ENCODE peak calls at places on chromosomes 11 and 22, in five cellular contexts. C is PC-3, X is GM23338, A is fibroblast of lung, J is mammary epithelial cell. Y is an unnamed sample. For H3K4me1, the result is how much of the 10 kb centered on the place peaks cover.

GRCh38 chr11:18332891-18333290 is 10.5 kb downstream of the GTF2H1 start:
- DNase-seq in C (no peak), X (no peak), A (no peak), J (no peak), Y (no peak)

GRCh38 chr11:119681537-119681936 is 47.5 kb downstream of the NECTIN1 start:
- DNase-seq in C (no peak), X (no peak), A (no peak), J (no peak), Y (no peak)

GRCh38 chr11:105862736-105863367 is 159.2 kb downstream of the MSANTD4 start:
- DNase-seq in C (peak), X (peak), A (peak), J (peak), Y (no peak)

GRCh38 chr11:114171257-114172054 is 111.9 kb downstream of the ZBTB16 start:
- DNase-seq in C (no peak), X (no peak), A (peak), J (no peak), Y (no peak)

GRCh38 chr22:47394504-47395440 is 632.3 kb downstream of the TBC1D22A start:
- DNase-seq in C (no peak), X (no peak), A (no peak), J (no peak), Y (no peak)

GRCh38 chr11:134780486-134781155 is 368.6 kb upstream of the B3GAT1 start:
- DNase-seq in C (no peak), X (no peak), A (no peak), J (no peak), Y (no peak)

GRCh38 chr11:93513763-93514162 is 29.4 kb downstream of the SMCO4 start:
- DNase-seq in C (no peak), X (no peak), A (no peak), J (no peak), Y (no peak)

GRCh38 chr11:58968251-58968711 is 29.0 kb downstream of the GLYATL1 start:
- DNase-seq in C (no peak), X (peak), A (no peak), J (peak), Y (no peak)

GRCh38 chr11:123061403-123062157 is at the start of gene HSPA8:
- DNase-seq in C (peak), X (peak), A (peak), J (peak), Y (peak)

GRCh38 chr11:56890584-56891305 is 98.0 kb upstream of the OR5AK2 start:
- DNase-seq in C (peak), X (no peak), A (no peak), J (peak), Y (peak)

GRCh38 chr11:73521621-73522020 is 76.3 kb downstream of the FAM168A start:
- DNase-seq in C (peak), X (no peak), A (no peak), J (peak), Y (no peak)

GRCh38 chr22:46798366-46799057 is 36.1 kb downstream of the TBC1D22A start:
- DNase-seq in C (peak), X (peak), A (peak), J (peak), Y (peak)

GRCh38 chr11:34468209-34468841 is 29.6 kb downstream of the CAT start:
- DNase-seq in C (peak), X (peak), A (peak), J (peak), Y (peak)

GRCh38 chr11:75150879-75151278 is at the start of gene SLCO2B1:
- DNase-seq in C (no peak), X (no peak), A (no peak), J (no peak), Y (no peak)

GRCh38 chr22:42642801-42643631 is 2.6 kb upstream of the ATP5MGL start:
- DNase-seq in C (no peak), X (no peak), A (no peak), J (no peak), Y (no peak)

GRCh38 chr11:116357769-116358544 is 414.8 kb downstream of the BUD13 start:
- DNase-seq in C (no peak), X (peak), A (no peak), J (no peak), Y (no peak)

GRCh38 chr11:67628710-67629385 is 889 bp downstream of the NUDT8 start:
- DNase-seq in C (no peak), X (no peak), A (no peak), J (no peak), Y (no peak)

GRCh38 chr11:104705475-104706195 is 192.6 kb downstream of the CASP12 start:
- DNase-seq in C (peak), X (no peak), A (no peak), J (peak), Y (no peak)

GRCh38 chr11:107354780-107355179 is 102.8 kb downstream of the CWF19L2 start:
- DNase-seq in C (no peak), X (no peak), A (no peak), J (no peak), Y (no peak)

GRCh38 chr11:16357776-16358175 is 1.4 kb upstream of the SOX6 start:
- DNase-seq in C (no peak), X (no peak), A (no peak), J (no peak), Y (no peak)

GRCh38 chr22:42344391-42344861 is 74.0 kb upstream of the TCF20 start:
- DNase-seq in C (no peak), X (peak), A (peak), J (no peak), Y (no peak)

GRCh38 chr11:123187670-123188507 is 7.2 kb downstream of the CLMP start:
- DNase-seq in C (no peak), X (no peak), A (no peak), J (peak), Y (no peak)

GRCh38 chr11:57406337-57406904 is 16.0 kb upstream of the PRG2 start:
- DNase-seq in C (peak), X (no peak), A (peak), J (peak), Y (no peak)

GRCh38 chr11:110389946-110390345 is 39.8 kb upstream of the FDX1 start:
- DNase-seq in C (no peak), X (no peak), A (no peak), J (no peak), Y (no peak)

GRCh38 chr11:34344410-34345011 is 13.3 kb downstream of the ABTB2 start:
- DNase-seq in C (peak), X (no peak), A (no peak), J (peak), Y (peak)

GRCh38 chr11:133833899-133834296 is 11.4 kb downstream of the SPATA19 start:
- DNase-seq in C (no peak), X (no peak), A (no peak), J (no peak), Y (no peak)

GRCh38 chr11:84564180-84564866 is 1062.8 kb downstream of the DLG2 start:
- DNase-seq in C (peak), X (peak), A (peak), J (peak), Y (peak)

DNA sequence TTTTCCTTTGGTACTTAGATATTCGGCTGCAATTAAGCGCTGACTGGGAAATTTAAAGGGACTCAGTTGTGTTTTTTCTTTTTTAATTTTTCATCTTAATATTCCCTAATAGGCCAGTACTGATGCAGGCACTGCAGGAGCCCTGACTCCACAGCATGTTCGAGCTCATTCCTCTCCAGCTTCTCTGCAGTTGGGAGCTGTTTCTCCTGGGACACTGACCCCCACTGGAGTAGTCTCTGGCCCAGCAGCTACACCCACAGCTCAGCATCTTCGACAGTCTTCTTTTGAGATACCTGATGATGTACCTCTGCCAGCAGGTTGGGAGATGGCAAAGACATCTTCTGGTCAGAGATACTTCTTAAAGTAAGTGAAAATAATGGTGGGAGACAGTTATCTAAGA is 3.8 kb downstream of the YAP1 start:
- DNase-seq in C (no peak), X (peak), A (no peak), J (no peak), Y (no peak)
- H3K4me1 ChIP-seq in C (half or more), X (half or more), A (under half), J (under half), Y (half or more)

DNA sequence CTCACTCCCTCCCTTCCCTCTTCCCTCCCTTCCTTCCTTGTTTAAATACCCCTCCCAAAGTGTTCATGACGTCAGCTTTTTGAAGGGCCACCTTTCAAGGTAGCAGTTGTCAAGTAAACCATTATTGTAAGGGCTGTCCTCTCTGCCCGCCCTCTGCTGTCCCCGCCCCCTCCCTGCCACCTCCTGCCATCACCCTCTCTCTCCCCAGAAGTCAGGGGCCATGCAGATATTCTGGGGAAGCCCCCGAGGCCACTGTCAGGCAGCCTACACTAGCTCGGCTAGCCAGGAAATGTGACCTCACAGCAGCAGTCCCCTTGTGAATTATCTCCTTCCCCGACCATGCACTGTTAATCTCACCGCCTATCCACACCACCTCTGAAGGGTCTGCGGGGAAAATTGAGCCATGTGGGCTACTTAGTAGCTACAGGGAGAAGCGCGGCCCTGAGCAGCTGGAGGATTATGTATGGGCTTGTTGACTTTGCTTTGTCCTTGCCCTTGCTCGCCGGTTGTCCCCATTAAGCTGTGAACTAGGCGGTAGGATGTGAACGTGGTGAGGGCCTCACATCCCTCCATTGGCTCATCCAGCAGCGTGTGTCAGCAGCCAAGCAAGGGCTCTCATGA is 42.1 kb upstream of the ATXN10 start:
- DNase-seq in C (no peak), X (peak), A (no peak), J (no peak), Y (no peak)
- H3K4me2 ChIP-seq in C (no peak), X (peak), A (no peak), J (no peak), Y (no peak)

DNA sequence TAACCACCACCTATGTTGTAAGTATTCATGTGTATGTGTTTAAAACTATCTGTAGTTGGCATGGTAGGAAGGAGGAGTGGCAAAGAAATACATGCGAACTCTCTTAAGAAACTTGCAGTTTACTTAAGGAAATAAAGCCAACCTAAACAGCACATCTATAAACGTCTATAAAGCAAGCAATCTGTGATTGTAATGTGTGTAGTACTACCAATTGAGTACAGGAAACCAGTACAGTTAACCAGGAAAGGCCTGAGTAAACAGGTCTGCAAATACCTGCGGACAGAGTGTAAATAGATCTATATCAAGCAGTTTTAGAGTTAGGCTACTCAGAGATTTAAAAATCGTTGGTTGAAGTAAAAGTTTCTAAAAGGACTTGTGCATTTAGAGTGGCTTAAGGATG is 59.5 kb upstream of the AMOTL1 start:
- DNase-seq in C (peak), X (no peak), A (no peak), J (no peak), Y (no peak)
- TF ChIP-seq CTCF in C (no peak), X (no peak), A (no peak), J (no peak), Y (no peak)

DNA sequence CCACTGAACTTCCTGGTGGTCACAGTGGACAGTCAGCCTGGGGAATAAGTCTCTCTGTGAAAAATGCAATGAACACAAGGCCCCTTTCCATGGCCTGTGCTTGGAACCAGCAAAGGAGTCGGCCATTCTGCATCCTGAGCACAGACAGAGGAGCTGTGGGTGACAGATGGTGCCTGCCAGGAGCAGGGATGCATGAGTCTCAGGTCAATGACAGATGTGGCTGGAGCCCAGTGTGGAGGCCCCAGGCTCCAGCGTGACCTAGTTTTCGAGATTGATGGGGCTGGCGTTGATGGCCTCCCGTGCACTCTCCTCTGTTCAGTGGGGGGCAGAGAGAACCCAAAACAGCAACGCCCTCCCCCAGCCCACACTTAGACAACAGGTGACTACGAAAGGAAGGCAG is 34.5 kb upstream of the CD5 start:
- DNase-seq in C (no peak), X (no peak), A (no peak), J (no peak), Y (no peak)
- H3K4me1 ChIP-seq in C (under half), X (under half), A (under half), J (under half), Y (under half)

DNA sequence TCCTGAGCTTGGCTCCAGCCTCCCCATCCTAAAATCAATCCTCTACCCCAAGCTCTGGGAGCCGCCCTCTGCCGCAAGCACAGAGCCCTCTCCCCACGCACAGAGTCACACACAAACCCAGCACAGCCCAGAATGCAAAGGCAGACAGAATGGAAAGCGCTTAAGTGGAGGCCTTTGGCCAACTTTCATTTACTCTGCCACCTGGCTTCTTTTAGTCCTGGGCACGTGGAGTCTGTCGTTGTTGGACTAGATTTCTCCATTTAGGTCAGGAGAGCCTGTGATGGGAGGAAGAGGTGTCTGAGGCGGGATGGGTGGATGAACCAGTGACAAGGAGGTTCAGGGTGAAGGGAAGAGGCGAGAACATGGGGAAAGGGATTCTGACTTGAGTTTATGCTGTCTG is 191.7 kb downstream of the DSCAML1 start:
- DNase-seq in C (no peak), X (no peak), A (no peak), J (no peak), Y (no peak)
- H3K4me2 ChIP-seq in C (no peak), X (no peak), A (no peak), J (no peak), Y (no peak)

GRCh38 chr22:20153945-20154344 is 3.1 kb upstream of the CCDC188 start:
- DNase-seq in C (no peak), X (peak), A (no peak), J (no peak), Y (no peak)
- TF ChIP-seq CTCF in C (peak), X (peak), A (no peak), J (no peak), Y (no peak)

GRCh38 chr22:23223566-23224317 is 43.4 kb downstream of the BCR start:
- DNase-seq in C (no peak), X (no peak), A (no peak), J (no peak), Y (no peak)

GRCh38 chr22:23220485-23221350 is 40.4 kb downstream of the BCR start:
- DNase-seq in C (no peak), X (no peak), A (peak), J (peak), Y (peak)

GRCh38 chr22:23222033-23222840 is 41.9 kb downstream of the BCR start:
- DNase-seq in C (no peak), X (no peak), A (no peak), J (no peak), Y (no peak)

GRCh38 chr22:23221351-23221804 is 41.1 kb downstream of the BCR start:
- DNase-seq in C (no peak), X (no peak), A (no peak), J (no peak), Y (no peak)

DNA sequence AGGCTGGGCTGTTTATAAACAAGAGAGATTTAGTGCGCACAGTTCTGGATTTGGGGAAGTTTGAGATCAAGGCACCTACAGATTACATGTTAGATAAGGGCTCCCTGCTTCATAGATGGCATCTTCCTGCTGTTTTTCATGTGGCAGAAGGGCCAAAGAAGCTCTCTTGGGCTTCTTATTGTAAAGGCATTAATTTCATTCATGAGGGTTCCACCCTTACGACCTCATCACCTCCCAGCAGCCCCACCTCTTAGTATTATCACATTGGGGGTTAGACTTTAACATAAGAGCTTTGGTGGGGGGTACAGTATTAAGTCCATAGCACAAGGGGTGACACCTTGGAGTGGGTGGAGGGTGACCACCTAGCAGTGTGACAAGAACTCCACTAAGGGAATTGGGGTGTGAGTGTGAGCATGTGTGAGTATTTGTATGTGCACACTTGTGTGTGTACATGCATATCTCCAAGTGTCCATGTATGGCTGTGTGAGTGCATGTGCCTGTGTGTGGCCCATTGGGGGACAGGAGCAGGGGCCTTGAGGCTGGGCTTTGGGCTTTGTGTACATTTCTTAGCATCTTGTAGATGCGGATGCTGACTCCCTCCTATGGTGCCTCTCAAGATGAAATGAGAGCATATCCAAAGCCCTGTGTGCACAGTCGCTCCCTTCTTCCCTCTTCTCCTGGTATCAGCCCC is 42.7 kb downstream of the BCR start:
- DNase-seq in C (no peak), X (no peak), A (no peak), J (no peak), Y (no peak)
- H3K4me1 ChIP-seq in C (under half), X (half or more), A (under half), J (half or more), Y (half or more)

GRCh38 chr22:26481112-26481693 is 2.4 kb downstream of the HPS4 start:
- DNase-seq in C (no peak), X (no peak), A (no peak), J (no peak), Y (no peak)

GRCh38 chr22:26483043-26483438 is 542 bp downstream of the HPS4 start:
- DNase-seq in C (no peak), X (no peak), A (peak), J (no peak), Y (no peak)

GRCh38 chr22:26482171-26482570 is 1.4 kb downstream of the HPS4 start:
- DNase-seq in C (no peak), X (no peak), A (no peak), J (no peak), Y (no peak)

GRCh38 chr22:26480611-26480932 is 3.0 kb downstream of the HPS4 start:
- DNase-seq in C (no peak), X (no peak), A (no peak), J (no peak), Y (no peak)

GRCh38 chr22:26481694-26482093 is 1.9 kb downstream of the HPS4 start:
- DNase-seq in C (no peak), X (no peak), A (no peak), J (no peak), Y (no peak)
- H3K4me2 ChIP-seq in C (no peak), X (peak), A (no peak), J (no peak), Y (no peak)